ENCODE peak calls at places on chromosomes 5 and 9, in seven cellular contexts. One of them, this sample, is unnamed.

GRCh38 chr5:36734422-36734821 is 128.0 kb downstream of the SLC1A3 start:
- DNase-seq in tibial artery: no peak
- DNase-seq in H9: no peak
- DNase-seq in cardiac muscle cell: peak; percentile 19
- DNase-seq in heart left ventricle: no peak
- DNase-seq in tibial nerve: no peak
- DNase-seq in transverse colon: no peak
- DNase-seq in this sample: peak; percentile 33

GRCh38 chr9:13715430-13715829 is 435.9 kb upstream of the MPDZ start:
- DNase-seq in cardiac muscle cell: no peak
- DNase-seq in H9: no peak
- DNase-seq in tibial nerve: no peak
- DNase-seq in tibial artery: no peak
- DNase-seq in heart left ventricle: no peak
- DNase-seq in transverse colon: no peak
- DNase-seq in this sample: no peak

GRCh38 chr5:126031989-126032716 is 391.1 kb upstream of the GRAMD2B start:
- DNase-seq in H9: no peak
- DNase-seq in transverse colon: no peak
- DNase-seq in tibial nerve: no peak
- DNase-seq in cardiac muscle cell: no peak
- DNase-seq in heart left ventricle: peak; percentile 86
- DNase-seq in tibial artery: peak; percentile 46
- DNase-seq in this sample: peak; percentile 11

GRCh38 chr5:317086-317811 is 4.3 kb upstream of the AHRR start:
- DNase-seq in heart left ventricle: no peak
- DNase-seq in transverse colon: peak; percentile 38
- DNase-seq in H9: peak; percentile 88
- DNase-seq in tibial artery: no peak
- DNase-seq in tibial nerve: no peak
- DNase-seq in cardiac muscle cell: peak; percentile 81
- DNase-seq in this sample: no peak

GRCh38 chr5:135462304-135462703 is 10.2 kb upstream of the TIFAB start:
- DNase-seq in cardiac muscle cell: peak; percentile 84
- DNase-seq in H9: peak; percentile 94
- DNase-seq in tibial nerve: no peak
- DNase-seq in tibial artery: no peak
- DNase-seq in heart left ventricle: no peak
- DNase-seq in transverse colon: peak; percentile 43
- DNase-seq in this sample: peak; percentile 43

GRCh38 chr5:78548216-78548615 is 100.4 kb downstream of the LHFPL2 start:
- DNase-seq in tibial nerve: no peak
- DNase-seq in tibial artery: no peak
- DNase-seq in heart left ventricle: no peak
- DNase-seq in transverse colon: no peak
- DNase-seq in H9: no peak
- DNase-seq in cardiac muscle cell: no peak
- DNase-seq in this sample: no peak

GRCh38 chr9:137147793-137148160 is 8.8 kb downstream of the GRIN1 start:
- DNase-seq in tibial nerve: no peak
- DNase-seq in heart left ventricle: no peak
- DNase-seq in transverse colon: no peak
- DNase-seq in H9: no peak
- DNase-seq in cardiac muscle cell: no peak
- DNase-seq in tibial artery: no peak
- DNase-seq in this sample: no peak

GRCh38 chr9:134373269-134373668 is 47.0 kb downstream of the RXRA start:
- DNase-seq in H9: no peak
- DNase-seq in cardiac muscle cell: no peak
- DNase-seq in tibial nerve: no peak
- DNase-seq in tibial artery: no peak
- DNase-seq in transverse colon: no peak
- DNase-seq in heart left ventricle: no peak
- DNase-seq in this sample: no peak

GRCh38 chr5:98128271-98128670 is 645.2 kb upstream of the RGMB start:
- DNase-seq in heart left ventricle: no peak
- DNase-seq in transverse colon: no peak
- DNase-seq in tibial artery: no peak
- DNase-seq in cardiac muscle cell: no peak
- DNase-seq in tibial nerve: no peak
- DNase-seq in H9: no peak
- DNase-seq in this sample: no peak

GRCh38 chr9:72864327-72864726 is 88.5 kb downstream of the ALDH1A1 start:
- DNase-seq in H9: no peak
- DNase-seq in transverse colon: no peak
- DNase-seq in cardiac muscle cell: no peak
- DNase-seq in heart left ventricle: no peak
- DNase-seq in tibial nerve: no peak
- DNase-seq in tibial artery: no peak
- DNase-seq in this sample: no peak

GRCh38 chr9:119284587-119285337 is 84.5 kb downstream of the BRINP1 start:
- DNase-seq in H9: no peak
- DNase-seq in heart left ventricle: no peak
- DNase-seq in tibial artery: no peak
- DNase-seq in cardiac muscle cell: no peak
- DNase-seq in transverse colon: no peak
- DNase-seq in tibial nerve: no peak
- DNase-seq in this sample: no peak

GRCh38 chr5:96930058-96930457 is 5.8 kb upstream of the LNPEP start:
- DNase-seq in tibial nerve: no peak
- DNase-seq in transverse colon: no peak
- DNase-seq in heart left ventricle: no peak
- DNase-seq in H9: no peak
- DNase-seq in tibial artery: no peak
- DNase-seq in cardiac muscle cell: peak; percentile 38
- DNase-seq in this sample: no peak

GRCh38 chr9:131809941-131810344 is 70.1 kb upstream of the RAPGEF1 start:
- DNase-seq in heart left ventricle: no peak
- DNase-seq in H9: no peak
- DNase-seq in tibial nerve: no peak
- DNase-seq in tibial artery: no peak
- DNase-seq in cardiac muscle cell: no peak
- DNase-seq in transverse colon: no peak
- DNase-seq in this sample: no peak

GRCh38 chr9:69874301-69875060 is 53.9 kb downstream of the CFAP95 start:
- DNase-seq in H9: no peak
- DNase-seq in tibial nerve: no peak
- DNase-seq in tibial artery: no peak
- DNase-seq in transverse colon: no peak
- DNase-seq in cardiac muscle cell: peak; percentile 21
- DNase-seq in heart left ventricle: peak; percentile 34
- DNase-seq in this sample: no peak

GRCh38 chr9:128937310-128938165 is 9.9 kb downstream of the DOLK start:
- DNase-seq in tibial nerve: no peak
- DNase-seq in heart left ventricle: no peak
- DNase-seq in transverse colon: no peak
- DNase-seq in H9: no peak
- DNase-seq in tibial artery: no peak
- DNase-seq in cardiac muscle cell: no peak
- DNase-seq in this sample: no peak

GRCh38 chr9:86601697-86602096 is 247.5 kb upstream of the TUT7 start:
- DNase-seq in tibial nerve: no peak
- DNase-seq in transverse colon: no peak
- DNase-seq in H9: no peak
- DNase-seq in heart left ventricle: no peak
- DNase-seq in tibial artery: no peak
- DNase-seq in cardiac muscle cell: no peak
- DNase-seq in this sample: no peak

GRCh38 chr5:80129146-80129545 is 94.0 kb downstream of the THBS4 start:
- DNase-seq in transverse colon: no peak
- DNase-seq in H9: no peak
- DNase-seq in tibial nerve: no peak
- DNase-seq in cardiac muscle cell: no peak
- DNase-seq in heart left ventricle: no peak
- DNase-seq in tibial artery: no peak
- DNase-seq in this sample: no peak

GRCh38 chr9:34633851-34634550 is 3.6 kb downstream of the SIGMAR1 start:
- DNase-seq in tibial nerve: no peak
- DNase-seq in transverse colon: peak; percentile 66
- DNase-seq in cardiac muscle cell: peak; percentile 73
- DNase-seq in tibial artery: no peak
- DNase-seq in heart left ventricle: peak; percentile 46
- DNase-seq in H9: peak; percentile 77
- DNase-seq in this sample: peak; percentile 69

DNA sequence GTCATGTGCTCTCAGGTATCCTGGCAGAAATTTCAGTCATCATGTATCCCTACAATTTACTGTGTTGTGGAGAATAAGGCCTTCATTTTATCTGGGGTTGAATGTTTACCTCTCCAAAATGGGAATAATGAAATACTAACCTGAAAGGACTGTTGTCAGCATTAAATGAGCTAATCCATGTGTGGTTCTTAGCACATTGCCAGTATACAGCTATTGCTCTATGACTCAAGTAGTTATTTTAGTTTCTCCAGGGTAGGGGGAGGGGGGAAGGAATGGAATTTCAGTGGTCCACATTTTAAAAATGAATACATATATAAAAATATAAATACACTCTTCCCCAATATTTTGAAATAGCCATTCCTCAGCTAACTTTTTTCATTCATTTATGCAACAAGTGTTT is 3.5 kb downstream of the PAM start:
- DNase-seq in tibial artery: no peak
- DNase-seq in cardiac muscle cell: no peak
- DNase-seq in tibial nerve: no peak
- DNase-seq in H9: no peak
- DNase-seq in heart left ventricle: no peak
- DNase-seq in transverse colon: no peak
- DNase-seq in this sample: no peak
- H3K27ac ChIP-seq in tibial artery: peak overlapping the region; percentile 97
- H3K27ac ChIP-seq in cardiac muscle cell: no peak overlapping the region
- H3K27ac ChIP-seq in tibial nerve: no peak overlapping the region
- H3K27ac ChIP-seq in H9: no peak overlapping the region
- H3K27ac ChIP-seq in heart left ventricle: peak overlapping the region; percentile 6
- H3K27ac ChIP-seq in transverse colon: no peak overlapping the region
- H3K27ac ChIP-seq in this sample: no peak overlapping the region

DNA sequence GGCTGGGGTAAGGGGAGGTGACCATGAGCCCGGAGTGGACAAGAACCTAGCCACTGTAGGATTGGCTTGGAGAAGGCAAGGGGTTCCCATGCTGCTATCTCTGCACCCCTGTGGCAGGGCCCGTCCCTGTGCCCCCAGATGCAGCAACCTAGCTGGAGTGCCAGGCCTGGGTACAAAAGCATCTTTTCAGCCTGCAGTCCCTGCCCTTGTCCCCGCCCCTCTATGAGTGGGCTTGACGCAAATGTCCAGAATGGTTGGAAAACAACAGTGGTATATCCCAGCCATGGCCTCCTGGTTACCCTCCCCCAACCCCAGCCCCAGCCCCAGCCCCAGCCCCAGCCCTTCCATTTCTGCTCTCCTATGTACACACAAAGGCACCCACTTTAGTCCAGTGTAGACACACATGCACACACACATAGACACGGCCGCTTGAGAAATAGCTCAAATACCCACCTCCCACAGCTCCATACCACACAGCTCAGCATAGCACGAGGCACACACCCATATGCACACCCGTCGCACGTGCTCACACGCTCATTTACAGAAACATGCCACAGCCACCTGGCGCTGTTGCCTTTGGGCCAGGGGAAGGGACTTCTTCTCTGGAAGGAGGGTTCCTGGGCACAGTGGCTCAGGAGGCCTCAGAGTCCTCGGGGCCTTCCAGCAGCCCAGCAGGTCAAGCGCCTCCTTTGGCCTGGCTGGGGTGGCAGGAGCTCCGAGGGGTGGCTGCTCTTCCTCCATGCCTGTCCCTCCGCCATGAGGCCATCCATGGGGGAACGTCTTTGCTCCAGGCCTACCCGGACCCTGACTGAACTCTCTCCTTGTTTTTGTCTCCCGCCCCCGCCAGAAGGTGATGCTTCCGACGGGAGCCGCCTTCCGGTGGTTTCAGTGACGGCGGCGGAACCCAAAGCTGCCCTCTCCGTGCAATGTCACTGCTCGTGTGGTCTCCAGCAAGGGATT is 34.1 kb downstream of the CXXC5 start:
- DNase-seq in H9: no peak
- DNase-seq in cardiac muscle cell: no peak
- DNase-seq in transverse colon: no peak
- DNase-seq in tibial nerve: no peak
- DNase-seq in tibial artery: no peak
- DNase-seq in heart left ventricle: no peak
- DNase-seq in this sample: no peak
- H3K4me1 ChIP-seq in H9: peaks cover 9% of the 10 kb centered on the region
- H3K4me1 ChIP-seq in cardiac muscle cell: peaks cover 9% of the 10 kb centered on the region
- H3K4me1 ChIP-seq in transverse colon: peaks cover 11% of the 10 kb centered on the region
- H3K4me1 ChIP-seq in tibial nerve: peaks cover 4% of the 10 kb centered on the region
- H3K4me1 ChIP-seq in tibial artery: peaks cover 47% of the 10 kb centered on the region
- H3K4me1 ChIP-seq in heart left ventricle: peaks cover 32% of the 10 kb centered on the region
- H3K4me1 ChIP-seq in this sample: peaks cover 59% of the 10 kb centered on the region

GRCh38 chr5:171750316-171750788 is 35.3 kb upstream of the SMIM23 start:
- DNase-seq in transverse colon: peak; percentile 12
- DNase-seq in tibial artery: peak; percentile 51
- DNase-seq in H9: peak; percentile 74
- DNase-seq in heart left ventricle: peak; percentile 66
- DNase-seq in cardiac muscle cell: peak; percentile 41
- DNase-seq in tibial nerve: peak; percentile 33
- DNase-seq in this sample: no peak
- TF ChIP-seq CTCF in transverse colon: no peak
- TF ChIP-seq CTCF in tibial artery: peak; percentile 10
- TF ChIP-seq CTCF in H9: peak; percentile 66
- TF ChIP-seq CTCF in heart left ventricle: peak; percentile 32
- TF ChIP-seq CTCF in cardiac muscle cell: no peak
- TF ChIP-seq CTCF in tibial nerve: no peak
- TF ChIP-seq CTCF in this sample: no peak

GRCh38 chr5:154034944-154035343 is 3.8 kb downstream of the FAM114A2 start:
- DNase-seq in heart left ventricle: no peak
- DNase-seq in tibial artery: no peak
- DNase-seq in cardiac muscle cell: no peak
- DNase-seq in H9: no peak
- DNase-seq in tibial nerve: no peak
- DNase-seq in transverse colon: no peak
- DNase-seq in this sample: no peak

GRCh38 chr5:154038241-154038603 is 488 bp downstream of the FAM114A2 start:
- DNase-seq in transverse colon: peak; percentile 49
- DNase-seq in cardiac muscle cell: no peak
- DNase-seq in tibial artery: no peak
- DNase-seq in heart left ventricle: peak; percentile 29
- DNase-seq in tibial nerve: no peak
- DNase-seq in H9: no peak
- DNase-seq in this sample: peak; percentile 16

GRCh38 chr5:154042751-154043150 is 4.0 kb downstream of the MFAP3 start:
- DNase-seq in tibial nerve: no peak
- DNase-seq in tibial artery: no peak
- DNase-seq in H9: no peak
- DNase-seq in cardiac muscle cell: no peak
- DNase-seq in heart left ventricle: no peak
- DNase-seq in transverse colon: no peak
- DNase-seq in this sample: no peak

GRCh38 chr5:154038604-154039457 is at the start of the genes FAM114A2 and MFAP3:
- DNase-seq in H9: peak; percentile 95
- DNase-seq in tibial artery: peak; percentile 85
- DNase-seq in transverse colon: peak; percentile 93
- DNase-seq in tibial nerve: peak; percentile 65
- DNase-seq in cardiac muscle cell: peak; percentile 94
- DNase-seq in heart left ventricle: peak; percentile 92
- DNase-seq in this sample: peak; percentile 88

DNA sequence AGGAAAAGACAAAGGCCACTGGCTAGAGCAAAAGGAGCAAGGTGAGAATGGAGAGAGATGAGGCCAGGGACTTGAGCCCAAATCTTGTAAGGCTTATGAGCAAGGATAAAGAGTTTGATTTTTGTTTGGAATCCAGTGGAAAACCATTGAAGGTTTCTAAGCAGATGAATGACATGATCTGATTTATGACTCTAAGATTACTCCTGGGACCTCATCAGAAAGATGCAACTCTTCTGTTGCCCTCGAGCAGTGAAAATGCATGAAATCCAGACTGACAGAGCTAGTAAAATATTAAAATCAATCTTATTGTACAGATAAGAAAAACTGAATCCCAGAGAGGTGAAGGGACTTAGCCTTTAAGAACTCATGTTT is 677 bp downstream of the MFAP3 start:
- DNase-seq in H9: no peak
- DNase-seq in tibial artery: no peak
- DNase-seq in tibial nerve: no peak
- DNase-seq in cardiac muscle cell: no peak
- DNase-seq in heart left ventricle: no peak
- DNase-seq in transverse colon: no peak
- DNase-seq in this sample: no peak
- H3K27ac ChIP-seq in H9: no peak overlapping the region
- H3K27ac ChIP-seq in tibial artery: peak overlapping the region; percentile 83
- H3K27ac ChIP-seq in tibial nerve: peak overlapping the region; percentile 84
- H3K27ac ChIP-seq in cardiac muscle cell: no peak overlapping the region
- H3K27ac ChIP-seq in heart left ventricle: peak overlapping the region; percentile 86
- H3K27ac ChIP-seq in transverse colon: peak overlapping the region; percentile 91
- H3K27ac ChIP-seq in this sample: no peak overlapping the region